ENCODE peak calls at places on chromosomes 2 and 18, in nine cellular contexts. H is heart left ventricle; U is natural killer cell treated with Interleukin-12 subunit alpha and Interleukin-12 subunit beta and Interleukin-15 and Interleukin-18, amount 100 ng/mL, for 72 hours; Q is AG08396; T is activated naive CD8-positive, alpha-beta T cell treated with anti-CD3 and anti-CD28 coated beads, Interleukin-2, amount 10 ng/mL, durations not matched to agents 7 days and 5 days; G is stimulated activated CD4-positive, alpha-beta T cell treated with anti-CD3 and anti-CD28 coated beads, Interleukin-12 subunit alpha, Interleukin-12 subunit beta, amount 100 ng/mL, for 48 hours; V is cardiac fibroblast; A is sciatic nerve; M is NB4. N is an unnamed sample.

GRCh38 chr2:22942441-22942840 is 442.5 kb upstream of the KLHL29 start:
- DNase-seq in H (no peak), U (no peak), Q (no peak), T (no peak), G (no peak), V (no peak), A (no peak), M (no peak), N (no peak)

GRCh38 chr2:235594041-235594440 is 100.2 kb downstream of the AGAP1 start:
- DNase-seq in H (no peak), U (no peak), Q (peak), T (no peak), G (no peak), V (peak), A (no peak), M (peak), N (no peak)

GRCh38 chr2:10753876-10754275 is 32.4 kb downstream of the ATP6V1C2 start:
- DNase-seq in H (no peak), U (no peak), Q (no peak), T (no peak), G (no peak), V (no peak), A (no peak), M (no peak), N (no peak)

GRCh38 chr2:201234167-201235139 is 25.9 kb upstream of the CASP8 start:
- DNase-seq in H (no peak), U (no peak), Q (no peak), T (peak), G (no peak), V (peak), A (no peak), M (peak), N (no peak)

GRCh38 chr2:52084760-52085159 is 1052.8 kb upstream of the NRXN1 start:
- DNase-seq in H (no peak), U (no peak), Q (no peak), T (no peak), G (no peak), V (peak), A (no peak), M (peak), N (no peak)

GRCh38 chr2:43541165-43541564 is 54.7 kb downstream of the THADA start:
- DNase-seq in H (no peak), U (no peak), Q (no peak), T (no peak), G (no peak), V (peak), A (no peak), M (no peak), N (no peak)

GRCh38 chr18:36808681-36809080 is 20.1 kb downstream of the TPGS2 start:
- DNase-seq in H (no peak), U (no peak), Q (peak), T (no peak), G (no peak), V (peak), A (no peak), M (no peak), N (no peak)

GRCh38 chr18:35736696-35737095 is 155.2 kb downstream of the GALNT1 start:
- DNase-seq in H (no peak), U (no peak), Q (no peak), T (no peak), G (no peak), V (no peak), A (no peak), M (no peak), N (no peak)

GRCh38 chr18:70535041-70535440 is 246.2 kb downstream of the SOCS6 start:
- DNase-seq in H (no peak), U (no peak), Q (no peak), T (no peak), G (no peak), V (no peak), A (no peak), M (peak), N (no peak)

GRCh38 chr2:174663572-174663971 is 66.0 kb upstream of the WIPF1 start:
- DNase-seq in H (no peak), U (no peak), Q (peak), T (no peak), G (no peak), V (no peak), A (no peak), M (no peak), N (no peak)

GRCh38 chr18:7021994-7022840 is 95.4 kb downstream of the LAMA1 start:
- DNase-seq in H (no peak), U (no peak), Q (peak), T (no peak), G (no peak), V (peak), A (no peak), M (peak), N (no peak)

GRCh38 chr2:95337829-95338228 is 40.7 kb downstream of the KCNIP3 start:
- DNase-seq in H (no peak), U (no peak), Q (no peak), T (no peak), G (no peak), V (no peak), A (no peak), M (no peak), N (no peak)

GRCh38 chr2:144372484-144373195 is 147.3 kb downstream of the ZEB2 start:
- DNase-seq in H (no peak), U (no peak), Q (no peak), T (no peak), G (no peak), V (peak), A (no peak), M (peak), N (no peak)

GRCh38 chr2:9753665-9754531 is 89.4 kb upstream of the TAF1B start:
- DNase-seq in H (no peak), U (peak), Q (no peak), T (no peak), G (peak), V (no peak), A (no peak), M (no peak), N (no peak)

GRCh38 chr2:68420254-68420910 is 46.7 kb downstream of the FBXO48 start:
- DNase-seq in H (no peak), U (no peak), Q (no peak), T (no peak), G (no peak), V (peak), A (no peak), M (peak), N (no peak)

GRCh38 chr18:8614875-8615274 is 5.6 kb downstream of the RAB12 start:
- DNase-seq in H (no peak), U (no peak), Q (no peak), T (no peak), G (no peak), V (no peak), A (no peak), M (no peak), N (no peak)

GRCh38 chr18:34821669-34822210 is 111.6 kb downstream of the DTNA start:
- DNase-seq in H (no peak), U (no peak), Q (peak), T (no peak), G (no peak), V (no peak), A (no peak), M (peak), N (no peak)

GRCh38 chr2:85326406-85326945 is 1.3 kb downstream of the TGOLN2 start:
- DNase-seq in H (peak), U (peak), Q (no peak), T (peak), G (peak), V (peak), A (no peak), M (peak), N (no peak)

GRCh38 chr2:167013227-167013626 is 124.9 kb downstream of the XIRP2 start:
- DNase-seq in H (no peak), U (no peak), Q (no peak), T (no peak), G (no peak), V (peak), A (no peak), M (no peak), N (no peak)

GRCh38 chr2:195861821-195862220 is 204.8 kb downstream of the SLC39A10 start:
- DNase-seq in H (no peak), U (no peak), Q (peak), T (no peak), G (no peak), V (peak), A (no peak), M (no peak), N (no peak)

GRCh38 chr2:25112113-25112512 is 56.3 kb downstream of the POMC start:
- DNase-seq in H (no peak), U (no peak), Q (no peak), T (no peak), G (no peak), V (no peak), A (no peak), M (no peak), N (no peak)

GRCh38 chr2:66532972-66533868 is 98.3 kb downstream of the MEIS1 start:
- DNase-seq in H (no peak), U (no peak), Q (no peak), T (no peak), G (no peak), V (no peak), A (no peak), M (no peak), N (no peak)

GRCh38 chr2:132037527-132038178 is 124.1 kb downstream of the ANKRD30BL start:
- DNase-seq in H (no peak), U (no peak), Q (peak), T (peak), G (no peak), V (no peak), A (peak), M (no peak), N (no peak)

GRCh38 chr2:240959214-240959940 is 39.0 kb upstream of the SNED1 start:
- DNase-seq in H (no peak), U (no peak), Q (no peak), T (no peak), G (no peak), V (no peak), A (peak), M (no peak), N (no peak)

GRCh38 chr2:42169869-42170465 is 814 bp downstream of the EML4 start:
- DNase-seq in H (no peak), U (no peak), Q (peak), T (no peak), G (no peak), V (peak), A (no peak), M (peak), N (peak)

GRCh38 chr2:204282525-204282924 is 262.8 kb upstream of the PARD3B start:
- DNase-seq in H (no peak), U (no peak), Q (no peak), T (no peak), G (no peak), V (no peak), A (no peak), M (no peak), N (no peak)

GRCh38 chr18:74402806-74403433 is 54.2 kb downstream of the DIPK1C start:
- DNase-seq in H (no peak), U (no peak), Q (no peak), T (no peak), G (no peak), V (no peak), A (no peak), M (no peak), N (no peak)

GRCh38 chr2:88214631-88215030 is 44.5 kb downstream of the THNSL2 start:
- DNase-seq in H (no peak), U (no peak), Q (no peak), T (no peak), G (no peak), V (no peak), A (no peak), M (no peak), N (no peak)

GRCh38 chr2:239282448-239283287 is 118.2 kb downstream of the HDAC4 start:
- DNase-seq in H (no peak), U (no peak), Q (no peak), T (peak), G (no peak), V (no peak), A (peak), M (no peak), N (no peak)

GRCh38 chr2:85015653-85016360 is 44.8 kb downstream of the KCMF1 start:
- DNase-seq in H (no peak), U (no peak), Q (no peak), T (no peak), G (no peak), V (peak), A (no peak), M (no peak), N (no peak)

GRCh38 chr2:101145406-101145805 is 5.8 kb downstream of the TBC1D8 start:
- DNase-seq in H (no peak), U (no peak), Q (no peak), T (no peak), G (no peak), V (peak), A (no peak), M (peak), N (no peak)

GRCh38 chr2:180695570-180695969 is 284.8 kb upstream of the UBE2E3 start:
- DNase-seq in H (no peak), U (no peak), Q (no peak), T (no peak), G (no peak), V (no peak), A (no peak), M (no peak), N (no peak)